ENCODE peak calls at places on chromosomes 2 and 18, in four cellular contexts. U is sigmoid colon, V is GM23338, Z is AG04450. A is an unnamed sample.
A peak's percentile ranks its signal among the peaks of the same experiment; 100 is the strongest.

GRCh38 chr2:12867888-12868287 is 151.2 kb downstream of the TRIB2 start:
- DNase-seq in U (no peak), V (no peak), Z (no peak), A (no peak)

GRCh38 chr2:128449226-128450061 is 130.8 kb upstream of the HS6ST1 start:
- DNase-seq in U (peak; percentile 56), V (no peak), Z (no peak), A (no peak)

GRCh38 chr2:137179542-137179941 is 414.2 kb downstream of the THSD7B start:
- DNase-seq in U (no peak), V (no peak), Z (no peak), A (peak; percentile 69)

GRCh38 chr2:181657379-181657778 is 474 bp upstream of the CERKL start:
- DNase-seq in U (no peak), V (peak; percentile 57), Z (no peak), A (no peak)

GRCh38 chr2:239953418-239954061 is 71.6 kb downstream of the NDUFA10 start:
- DNase-seq in U (peak; percentile 93), V (no peak), Z (no peak), A (no peak)

GRCh38 chr2:71811157-71811556 is 336.5 kb downstream of the CYP26B1 start:
- DNase-seq in U (no peak), V (no peak), Z (no peak), A (no peak)

GRCh38 chr18:44588466-44588865 is 92.2 kb upstream of the SETBP1 start:
- DNase-seq in U (no peak), V (no peak), Z (no peak), A (no peak)

GRCh38 chr2:240348522-240348921 is 86.9 kb upstream of the GPC1 start:
- DNase-seq in U (peak; percentile 68), V (no peak), Z (no peak), A (no peak)

GRCh38 chr2:105741216-105741615 is 3.5 kb upstream of the NCK2 start:
- DNase-seq in U (no peak), V (no peak), Z (no peak), A (no peak)

GRCh38 chr18:50469380-50469781 is 90.5 kb upstream of the MAPK4 start:
- DNase-seq in U (no peak), V (no peak), Z (no peak), A (no peak)

GRCh38 chr2:138536302-138536701 is 34.7 kb downstream of the SPOPL start:
- DNase-seq in U (no peak), V (peak; percentile 60), Z (no peak), A (peak; percentile 55)

GRCh38 chr2:109460553-109461324 is 153.0 kb downstream of the SEPTIN10 start:
- DNase-seq in U (peak; percentile 24), V (no peak), Z (no peak), A (no peak)

GRCh38 chr2:119234021-119235019 is 10.7 kb downstream of the STEAP3 start:
- DNase-seq in U (no peak), V (peak; percentile 81), Z (no peak), A (no peak)

GRCh38 chr2:1633092-1633721 is 111.1 kb downstream of the PXDN start:
- DNase-seq in U (peak; percentile 26), V (no peak), Z (no peak), A (no peak)

GRCh38 chr2:128510701-128511100 is 192.0 kb upstream of the HS6ST1 start:
- DNase-seq in U (no peak), V (no peak), Z (peak; percentile 29), A (no peak)

GRCh38 chr2:46984642-46985476 is 69.3 kb upstream of the MCFD2 start:
- DNase-seq in U (peak; percentile 91), V (no peak), Z (peak; percentile 77), A (peak; percentile 86)

GRCh38 chr2:84938194-84938879 is 32.6 kb upstream of the KCMF1 start:
- DNase-seq in U (no peak), V (no peak), Z (no peak), A (peak; percentile 17)

GRCh38 chr2:181813963-181814565 is 77.5 kb upstream of the ITPRID2 start:
- DNase-seq in U (no peak), V (no peak), Z (peak; percentile 56), A (peak; percentile 26)

GRCh38 chr2:232490221-232491138 is 2.8 kb upstream of the ECEL1 start:
- DNase-seq in U (peak; percentile 56), V (no peak), Z (no peak), A (no peak)
- TF ChIP-seq CTCF in U (no peak), V (no peak), Z (no peak), A (no peak)

DNA sequence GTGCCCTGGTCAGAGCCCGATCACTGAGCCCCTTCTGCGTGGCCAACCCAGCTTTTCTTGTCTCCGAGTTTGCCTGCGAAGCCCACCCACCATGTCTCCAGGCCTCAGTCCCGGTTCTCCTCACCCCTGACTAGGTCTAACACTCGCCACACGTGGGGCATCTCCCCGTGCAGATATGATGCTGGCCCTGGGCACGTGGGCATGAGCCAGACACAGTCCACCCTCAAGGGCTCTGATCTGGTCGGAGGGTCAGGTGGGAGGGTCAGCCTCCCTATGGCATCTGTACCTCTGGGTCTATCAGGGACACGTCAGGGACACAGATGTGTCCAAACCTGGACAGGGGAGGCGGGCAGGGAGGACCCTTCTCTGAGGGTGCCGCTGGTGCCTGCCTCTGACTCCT is 95.4 kb downstream of the RHOB start:
- DNase-seq in U (no peak), V (no peak), Z (no peak), A (no peak)
- H3K27ac ChIP-seq in U (no peak overlapping the region), V (no peak overlapping the region), Z (no peak overlapping the region), A (no peak overlapping the region)

GRCh38 chr2:18404708-18405107 is 155.7 kb downstream of the RDH14 start:
- DNase-seq in U (no peak), V (peak; percentile 84), Z (no peak), A (no peak)
- TF ChIP-seq CTCF in U (no peak), V (peak; percentile 61), Z (peak; percentile 36), A (peak; percentile 64)

DNA sequence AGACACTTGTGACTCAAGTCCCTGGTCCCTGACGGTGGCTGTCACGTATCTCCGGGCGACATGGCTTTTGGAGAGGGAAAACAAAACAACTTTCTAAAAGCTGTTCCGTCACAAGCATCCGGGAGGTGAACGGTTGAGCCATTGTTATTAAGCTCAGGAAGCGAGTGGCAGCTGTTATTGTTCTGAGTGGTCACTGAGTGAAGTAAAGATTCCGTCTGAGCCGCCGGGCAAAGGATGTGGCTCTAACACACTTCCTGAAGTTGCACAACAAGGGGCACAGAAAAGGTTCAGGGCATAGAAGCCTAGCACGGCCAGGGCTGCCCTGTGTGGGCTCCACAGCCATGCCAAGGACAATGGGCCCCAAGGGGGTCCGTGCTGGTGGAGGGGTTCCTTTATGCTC is 24.3 kb downstream of the INPP5D start:
- DNase-seq in U (peak; percentile 80), V (no peak), Z (no peak), A (no peak)
- H3K27ac ChIP-seq in U (peak overlapping the region; percentile 67), V (no peak overlapping the region), Z (no peak overlapping the region), A (no peak overlapping the region)

GRCh38 chr2:25165992-25166618 is 2.3 kb downstream of the POMC start:
- DNase-seq in U (peak; percentile 37), V (peak; percentile 75), Z (no peak), A (no peak)
- TF ChIP-seq CTCF in U (no peak), V (peak; percentile 86), Z (no peak), A (peak; percentile 66)

DNA sequence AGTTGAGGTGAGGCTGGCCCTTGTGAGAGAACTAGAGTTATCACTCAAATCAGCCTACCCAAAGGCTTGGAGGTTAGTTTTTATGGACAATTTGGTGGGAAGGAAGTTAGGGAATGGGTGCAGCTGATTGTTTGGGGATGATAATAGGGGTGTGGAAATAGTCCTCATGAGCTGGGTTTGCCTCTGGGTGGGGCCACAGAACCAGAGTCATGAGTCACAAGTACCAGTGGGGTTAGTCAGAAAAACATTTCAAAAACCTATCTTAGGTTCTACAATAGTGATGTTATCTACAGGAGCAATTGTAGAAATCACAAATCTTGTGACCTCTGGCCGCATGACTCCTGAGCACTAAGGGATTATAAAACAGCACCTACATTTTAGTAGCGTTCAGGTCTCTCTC is 630.1 kb upstream of the PIK3C3 start:
- DNase-seq in U (no peak), V (no peak), Z (no peak), A (peak; percentile 88)
- H3K27ac ChIP-seq in U (no peak overlapping the region), V (no peak overlapping the region), Z (no peak overlapping the region), A (peak overlapping the region; percentile 41)